ENCODE peak calls at places on chromosomes 4 and X, in five cellular contexts. Q, T, Y, R and J are unnamed samples. For H3K27me3 and H3K4me1, the result is how much of the 10 kb centered on the place peaks cover.

GRCh38 chr4:168787334-168787733 is 222.7 kb downstream of the CBR4 start:
- DNase-seq in Q (no peak), T (no peak), Y (no peak), R (no peak), J (no peak)

GRCh38 chr4:78609580-78609979 is 58.0 kb downstream of the ANXA3 start:
- DNase-seq in Q (no peak), T (no peak), Y (no peak), R (no peak), J (no peak)

GRCh38 chr4:16573744-16574143 is 324.7 kb downstream of the LDB2 start:
- DNase-seq in Q (peak), T (peak), Y (peak), R (peak), J (peak)

GRCh38 chrX:1392376-1393130 is 640 bp upstream of the SLC25A6 start:
- DNase-seq in Q (peak), T (peak), Y (peak), R (peak), J (peak)

GRCh38 chr4:79247695-79248394 is 78.0 kb downstream of the NAA11 start:
- DNase-seq in Q (no peak), T (no peak), Y (no peak), R (no peak), J (no peak)

GRCh38 chrX:12949205-12949926 is 25.5 kb upstream of the TMSB4X start:
- DNase-seq in Q (no peak), T (no peak), Y (no peak), R (no peak), J (no peak)

GRCh38 chr4:77599378-77599777 is 6.2 kb upstream of the CXCL13 start:
- DNase-seq in Q (peak), T (no peak), Y (no peak), R (no peak), J (peak)

GRCh38 chr4:55272102-55272501 is 73.9 kb upstream of the SRD5A3 start:
- DNase-seq in Q (no peak), T (no peak), Y (no peak), R (no peak), J (no peak)

GRCh38 chrX:2395261-2395850 is 105.4 kb downstream of the DHRSX start:
- DNase-seq in Q (no peak), T (no peak), Y (no peak), R (no peak), J (no peak)

GRCh38 chr4:76658231-76659102 is 223.4 kb downstream of the SHROOM3 start:
- DNase-seq in Q (no peak), T (no peak), Y (no peak), R (no peak), J (no peak)

GRCh38 chr4:78361621-78362120 is 189.9 kb upstream of the ANXA3 start:
- DNase-seq in Q (no peak), T (no peak), Y (no peak), R (no peak), J (no peak)

GRCh38 chr4:174334628-174335027 is 50.9 kb downstream of the CEP44 start:
- DNase-seq in Q (no peak), T (no peak), Y (no peak), R (no peak), J (no peak)

GRCh38 chrX:73215263-73215662 is 612 bp upstream of the NAP1L2 start:
- DNase-seq in Q (no peak), T (no peak), Y (no peak), R (no peak), J (no peak)

GRCh38 chrX:120790118-120790517 is 85.5 kb downstream of the CT47B1 start:
- DNase-seq in Q (peak), T (no peak), Y (no peak), R (no peak), J (peak)

GRCh38 chr4:183262776-183263100 is 57.3 kb downstream of the CLDN22 start:
- DNase-seq in Q (no peak), T (no peak), Y (no peak), R (no peak), J (no peak)

GRCh38 chr4:130035391-130035790 is 939.4 kb downstream of the C4orf33 start:
- DNase-seq in Q (no peak), T (no peak), Y (no peak), R (no peak), J (no peak)

GRCh38 chr4:80189956-80190671 is 7.2 kb upstream of the PRDM8 start:
- DNase-seq in Q (no peak), T (no peak), Y (no peak), R (no peak), J (no peak)

GRCh38 chr4:109837014-109837413 is 9.2 kb downstream of the RRH start:
- DNase-seq in Q (no peak), T (no peak), Y (no peak), R (no peak), J (no peak)

GRCh38 chrX:100680756-100681155 is 36.8 kb downstream of the SRPX2 start:
- DNase-seq in Q (no peak), T (no peak), Y (no peak), R (no peak), J (no peak)

GRCh38 chr4:130511776-130512175 is 1415.8 kb downstream of the C4orf33 start:
- DNase-seq in Q (no peak), T (no peak), Y (no peak), R (no peak), J (no peak)

GRCh38 chrX:136766785-136767103 is 14.0 kb downstream of the ARHGEF6 start:
- DNase-seq in Q (no peak), T (peak), Y (no peak), R (no peak), J (peak)

GRCh38 chr4:99067617-99068016 is 21.0 kb downstream of the ADH5 start:
- DNase-seq in Q (no peak), T (no peak), Y (no peak), R (no peak), J (no peak)

GRCh38 chr4:56732301-56732700 is 51.2 kb upstream of the HOPX start:
- DNase-seq in Q (no peak), T (no peak), Y (no peak), R (no peak), J (no peak)

GRCh38 chrX:66634272-66634671 is 4.6 kb downstream of the EDA2R start:
- DNase-seq in Q (no peak), T (no peak), Y (no peak), R (no peak), J (no peak)

GRCh38 chrX:120625366-120625765 is 4.5 kb downstream of the C1GALT1C1 start:
- DNase-seq in Q (no peak), T (no peak), Y (no peak), R (no peak), J (no peak)

GRCh38 chr4:151658959-151659593 is 101.7 kb downstream of the GATB start:
- DNase-seq in Q (no peak), T (no peak), Y (no peak), R (no peak), J (no peak)

GRCh38 chr4:2339458-2340271 is 77.8 kb upstream of the MXD4 start:
- DNase-seq in Q (no peak), T (peak), Y (no peak), R (peak), J (peak)

GRCh38 chrX:102849396-102849795 is 87.7 kb upstream of the RAB40AL start:
- DNase-seq in Q (no peak), T (no peak), Y (no peak), R (no peak), J (no peak)

GRCh38 chrX:69025802-69026301 is 139.4 kb downstream of the PJA1 start:
- DNase-seq in Q (no peak), T (no peak), Y (no peak), R (no peak), J (no peak)

GRCh38 chrX:1581132-1581531 is 10.3 kb upstream of the AKAP17A start:
- DNase-seq in Q (peak), T (no peak), Y (no peak), R (no peak), J (peak)

DNA sequence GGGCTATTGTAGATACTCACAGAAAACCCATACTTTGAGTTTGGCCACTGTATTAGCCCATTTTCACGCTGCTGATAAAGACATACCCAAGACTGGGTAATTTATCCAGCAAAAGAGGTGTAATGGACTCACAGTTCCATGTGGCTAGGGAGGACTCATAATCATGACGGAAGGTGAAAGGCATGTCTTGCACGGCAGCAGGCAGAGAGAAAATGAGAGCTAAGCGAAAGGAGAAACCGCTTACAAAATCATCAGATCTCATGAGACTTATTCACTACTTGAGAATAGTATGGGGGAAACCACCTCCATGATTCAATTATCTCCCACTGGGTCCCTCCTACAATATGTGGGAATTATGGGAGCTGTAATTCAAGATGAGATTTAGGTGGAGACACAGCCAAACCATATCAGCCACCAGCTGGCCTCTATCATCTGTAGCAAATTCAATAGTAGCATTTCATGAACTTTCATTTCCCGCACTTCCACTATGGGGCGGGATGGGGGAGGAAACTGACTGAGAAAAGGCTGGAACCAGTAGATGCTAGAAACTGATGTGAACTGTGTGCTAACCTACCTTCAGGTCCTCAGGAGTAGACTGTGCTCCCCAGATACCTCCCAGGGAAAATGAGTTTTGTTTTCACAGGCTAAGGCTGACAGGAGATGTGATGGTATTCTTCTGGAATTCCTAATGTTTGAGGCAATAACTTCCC is 35.3 kb upstream of the LGI2 start:
- DNase-seq in Q (no peak), T (no peak), Y (no peak), R (no peak), J (peak)
- H3K27me3 ChIP-seq in Q (under half), T (under half), Y (under half), R (under half), J (under half)

GRCh38 chr4:112175840-112176239 is 30.6 kb downstream of the FAM241A start:
- DNase-seq in Q (no peak), T (no peak), Y (no peak), R (no peak), J (no peak)

GRCh38 chr4:112172180-112172579 is 26.9 kb downstream of the FAM241A start:
- DNase-seq in Q (no peak), T (no peak), Y (no peak), R (no peak), J (no peak)

GRCh38 chr4:112173593-112174559 is 28.6 kb downstream of the FAM241A start:
- DNase-seq in Q (no peak), T (no peak), Y (no peak), R (no peak), J (no peak)

GRCh38 chr4:112178731-112179130 is 33.5 kb downstream of the FAM241A start:
- DNase-seq in Q (no peak), T (no peak), Y (no peak), R (no peak), J (no peak)

GRCh38 chr4:112176596-112176995 is 31.3 kb downstream of the FAM241A start:
- DNase-seq in Q (no peak), T (no peak), Y (no peak), R (no peak), J (no peak)
- H3K4me1 ChIP-seq in Q (under half), T (under half), Y (half or more), R (under half), J (under half)

GRCh38 chr4:112330921-112331320 is 33.8 kb downstream of the ALPK1 start:
- DNase-seq in Q (no peak), T (no peak), Y (no peak), R (no peak), J (no peak)
- H3K27me3 ChIP-seq in Q (under half), T (under half), Y (under half), R (under half), J (under half)

DNA sequence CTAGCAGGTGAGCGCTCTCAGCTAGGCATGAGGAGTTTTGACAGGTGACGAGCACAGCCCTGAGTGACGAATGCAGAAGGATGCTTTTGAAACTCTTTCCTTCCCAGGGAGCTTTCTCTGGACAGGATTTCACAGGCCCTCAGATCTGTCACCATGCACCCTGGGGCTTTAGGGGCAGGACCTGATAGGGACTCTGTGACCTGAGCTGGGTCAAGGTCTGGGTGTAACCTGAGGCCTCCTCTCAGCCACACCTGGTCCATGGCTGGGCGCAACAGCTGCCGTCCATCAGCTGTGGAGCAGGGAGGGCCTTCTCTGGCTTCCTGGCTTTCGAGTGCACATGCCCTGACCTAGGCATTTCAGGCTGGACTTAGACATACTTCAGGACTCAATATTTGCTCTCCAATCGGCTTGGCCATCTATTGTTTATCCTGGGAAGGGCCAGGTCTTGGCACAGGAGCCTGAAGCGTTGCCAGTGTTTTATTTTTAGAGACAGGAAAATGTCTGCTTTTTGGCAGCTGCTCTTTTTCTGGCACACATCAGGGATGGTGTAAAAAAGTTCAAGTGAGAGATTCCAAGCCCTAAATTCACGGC is 56.4 kb downstream of the C4orf51 start:
- DNase-seq in Q (peak), T (peak), Y (peak), R (peak), J (no peak)
- H3K4me1 ChIP-seq in Q (under half), T (under half), Y (half or more), R (under half), J (under half)

GRCh38 chr4:24799544-24800272 is 4.3 kb downstream of the SOD3 start:
- DNase-seq in Q (no peak), T (no peak), Y (no peak), R (no peak), J (no peak)
- H3K27me3 ChIP-seq in Q (under half), T (under half), Y (under half), R (under half), J (under half)